ENCODE peak calls at places on chromosome 14, in five cellular contexts. W, M, P, S and O are unnamed samples.

GRCh38 chr14:23421594-23421993 is 13.5 kb upstream of the MYH6 start:
- DNase-seq in W (no peak), M (no peak), P (no peak), S (no peak), O (no peak)

GRCh38 chr14:94203473-94204210 is 29.5 kb downstream of the PPP4R4 start:
- DNase-seq in W (no peak), M (no peak), P (no peak), S (no peak), O (no peak)

GRCh38 chr14:59126714-59127436 is 61.6 kb upstream of the DAAM1 start:
- DNase-seq in W (peak; percentile 48), M (no peak), P (peak; percentile 68), S (peak; percentile 30), O (no peak)

GRCh38 chr14:32938719-32939253 is at the start of gene NPAS3:
- DNase-seq in W (no peak), M (no peak), P (no peak), S (no peak), O (no peak)

GRCh38 chr14:50099335-50099734 is 17.0 kb downstream of the VCPKMT start:
- DNase-seq in W (no peak), M (no peak), P (no peak), S (no peak), O (no peak)

GRCh38 chr14:61754627-61755381 is 7.4 kb upstream of the SNAPC1 start:
- DNase-seq in W (no peak), M (no peak), P (peak; percentile 39), S (no peak), O (no peak)

GRCh38 chr14:42950363-42950762 is 1343.7 kb downstream of the LRFN5 start:
- DNase-seq in W (no peak), M (no peak), P (no peak), S (no peak), O (no peak)

GRCh38 chr14:35406811-35407630 is 2.5 kb upstream of the NFKBIA start:
- DNase-seq in W (peak; percentile 36), M (no peak), P (peak; percentile 81), S (peak; percentile 50), O (no peak)

GRCh38 chr14:23113346-23114119 is 5.5 kb downstream of the CEBPE start:
- DNase-seq in W (no peak), M (no peak), P (peak; percentile 35), S (no peak), O (no peak)

GRCh38 chr14:20757963-20758362 is 10.2 kb upstream of the EDDM3B start:
- DNase-seq in W (no peak), M (no peak), P (no peak), S (no peak), O (peak; percentile 44)

GRCh38 chr14:96285667-96286066 is 29.7 kb downstream of the BDKRB1 start:
- DNase-seq in W (no peak), M (no peak), P (peak; percentile 93), S (peak; percentile 82), O (no peak)

GRCh38 chr14:72222046-72222445 is 289.8 kb downstream of the RGS6 start:
- DNase-seq in W (no peak), M (no peak), P (no peak), S (no peak), O (no peak)

GRCh38 chr14:95713596-95714371 is at the start of gene TCL1A:
- DNase-seq in W (no peak), M (no peak), P (no peak), S (no peak), O (peak; percentile 88)

GRCh38 chr14:30445394-30445793 is 113.6 kb upstream of the G2E3 start:
- DNase-seq in W (peak; percentile 8), M (no peak), P (no peak), S (no peak), O (no peak)

GRCh38 chr14:71620401-71620800 is 311.8 kb upstream of the RGS6 start:
- DNase-seq in W (no peak), M (no peak), P (peak; percentile 54), S (no peak), O (no peak)

GRCh38 chr14:26281280-26281998 is 316.4 kb downstream of the NOVA1 start:
- DNase-seq in W (no peak), M (no peak), P (peak; percentile 45), S (no peak), O (no peak)

GRCh38 chr14:73295198-73295796 is 58.0 kb downstream of the PAPLN start:
- DNase-seq in W (no peak), M (no peak), P (peak; percentile 61), S (no peak), O (no peak)

GRCh38 chr14:90649096-90649495 is 167.1 kb downstream of the TTC7B start:
- DNase-seq in W (no peak), M (no peak), P (no peak), S (no peak), O (no peak)

GRCh38 chr14:94466706-94467370 is 9.2 kb downstream of the SERPINA9 start:
- DNase-seq in W (no peak), M (no peak), P (no peak), S (no peak), O (peak; percentile 5)

GRCh38 chr14:100017578-100017977 is 47.6 kb upstream of the EVL start:
- DNase-seq in W (no peak), M (no peak), P (no peak), S (no peak), O (no peak)

GRCh38 chr14:105889666-105890473 is 363.5 kb downstream of the TMEM121 start:
- DNase-seq in W (no peak), M (no peak), P (no peak), S (no peak), O (no peak)

GRCh38 chr14:38073641-38074040 is 134.1 kb upstream of the SSTR1 start:
- DNase-seq in W (no peak), M (no peak), P (no peak), S (no peak), O (no peak)

GRCh38 chr14:99605299-99605961 is 1.4 kb upstream of the CCDC85C start:
- DNase-seq in W (no peak), M (no peak), P (peak; percentile 57), S (no peak), O (peak; percentile 49)

GRCh38 chr14:94575730-94576585 is 5.3 kb upstream of the SERPINA5 start:
- DNase-seq in W (no peak), M (no peak), P (no peak), S (no peak), O (no peak)

GRCh38 chr14:34623506-34623905 is 6.4 kb downstream of the SNX6 start:
- DNase-seq in W (no peak), M (no peak), P (no peak), S (no peak), O (no peak)

GRCh38 chr14:105006831-105007592 is 13.9 kb downstream of the CDCA4 start:
- DNase-seq in W (no peak), M (no peak), P (no peak), S (no peak), O (no peak)

GRCh38 chr14:75579882-75580281 is 1.5 kb downstream of the FLVCR2 start:
- DNase-seq in W (no peak), M (no peak), P (no peak), S (no peak), O (no peak)
- H2BK12ac ChIP-seq in W (no peak overlapping the region), M (no peak overlapping the region), P (no peak overlapping the region), S (no peak overlapping the region), O (no peak overlapping the region)

GRCh38 chr14:64503434-64504309 is at the start of gene ZBTB25:
- DNase-seq in W (peak; percentile 93), M (peak; percentile 78), P (peak; percentile 95), S (peak; percentile 93), O (peak; percentile 94)

GRCh38 chr14:64503184-64503433 is 529 bp downstream of the ZBTB25 start:
- DNase-seq in W (no peak), M (no peak), P (no peak), S (no peak), O (no peak)

GRCh38 chr14:64504897-64505771 is 564 bp downstream of the ZBTB1 start:
- DNase-seq in W (peak; percentile 81), M (peak; percentile 62), P (peak; percentile 87), S (peak; percentile 83), O (peak; percentile 88)

GRCh38 chr14:64502476-64503183 is 1.0 kb downstream of the ZBTB25 start:
- DNase-seq in W (no peak), M (no peak), P (no peak), S (peak; percentile 68), O (no peak)

GRCh38 chr14:64504310-64504896 is at the start of gene ZBTB1:
- DNase-seq in W (peak; percentile 84), M (peak; percentile 63), P (peak; percentile 95), S (peak; percentile 88), O (peak; percentile 83)
- H3K14ac ChIP-seq in W (peak within 1 kb of the TSS; percentile 58), M (peak within 1 kb of the TSS; percentile 84), P (peak within 1 kb of the TSS; percentile 63), S (peak within 1 kb of the TSS; percentile 98), O (peak within 1 kb of the TSS; percentile 98)

GRCh38 chr14:68934034-68934433 is 45.1 kb downstream of the ACTN1 start:
- DNase-seq in W (no peak), M (no peak), P (no peak), S (no peak), O (no peak)

GRCh38 chr14:68936476-68936875 is 42.6 kb downstream of the ACTN1 start:
- DNase-seq in W (no peak), M (no peak), P (no peak), S (no peak), O (no peak)

GRCh38 chr14:68937790-68938514 is 41.1 kb downstream of the ACTN1 start:
- DNase-seq in W (no peak), M (no peak), P (no peak), S (no peak), O (peak; percentile 74)

GRCh38 chr14:68936980-68937379 is 42.1 kb downstream of the ACTN1 start:
- DNase-seq in W (no peak), M (no peak), P (no peak), S (no peak), O (no peak)

GRCh38 chr14:68935761-68936209 is 43.3 kb downstream of the ACTN1 start:
- DNase-seq in W (no peak), M (no peak), P (no peak), S (no peak), O (no peak)
- H3K23ac ChIP-seq in W (no peak overlapping the region), M (no peak overlapping the region), P (no peak overlapping the region), S (no peak overlapping the region), O (no peak overlapping the region)

GRCh38 chr14:36655054-36655381 is 6.6 kb upstream of the PAX9 start:
- DNase-seq in W (no peak), M (no peak), P (no peak), S (no peak), O (peak; percentile 45)

GRCh38 chr14:36649872-36650650 is 11.6 kb upstream of the PAX9 start:
- DNase-seq in W (no peak), M (no peak), P (no peak), S (no peak), O (no peak)

GRCh38 chr14:36653412-36653811 is 8.2 kb upstream of the PAX9 start:
- DNase-seq in W (no peak), M (no peak), P (no peak), S (no peak), O (no peak)

GRCh38 chr14:36654185-36655053 is 7.2 kb upstream of the PAX9 start:
- DNase-seq in W (no peak), M (no peak), P (no peak), S (no peak), O (peak; percentile 64)

GRCh38 chr14:36652542-36653201 is 9.0 kb upstream of the PAX9 start:
- DNase-seq in W (no peak), M (no peak), P (no peak), S (no peak), O (no peak)
- H2BK12ac ChIP-seq in W (no peak overlapping the region), M (no peak overlapping the region), P (no peak overlapping the region), S (no peak overlapping the region), O (no peak overlapping the region)